ENCODE peak calls at places on chromosomes 16 and 17, in five cellular contexts. K is A549, J is H1, L is K562, O is HepG2. T is an unnamed sample.

GRCh38 chr16:10685709-10686108 is 9.0 kb downstream of the TEKT5 start:
- DNase-seq in K (no peak), J (no peak), L (no peak), O (no peak), T (no peak)

GRCh38 chr17:35700157-35700556 is 31.3 kb upstream of the RASL10B start:
- DNase-seq in K (no peak), J (no peak), L (no peak), O (no peak), T (no peak)

GRCh38 chr16:53055603-53056527 is 1.1 kb downstream of the CHD9 start:
- DNase-seq in K (peak), J (no peak), L (peak), O (peak), T (no peak)

GRCh38 chr16:88705076-88705684 is 1.0 kb downstream of the RNF166 start:
- DNase-seq in K (no peak), J (no peak), L (no peak), O (no peak), T (no peak)

GRCh38 chr16:54928016-54928356 is 2.7 kb upstream of the IRX5 start:
- DNase-seq in K (no peak), J (no peak), L (no peak), O (no peak), T (no peak)

GRCh38 chr17:17051791-17052461 is 9.7 kb downstream of the MPRIP start:
- DNase-seq in K (no peak), J (no peak), L (no peak), O (peak), T (no peak)

GRCh38 chr17:66281671-66282369 is 20.6 kb upstream of the PRKCA start:
- DNase-seq in K (no peak), J (no peak), L (no peak), O (no peak), T (no peak)

GRCh38 chr17:41894791-41895331 is 23.9 kb downstream of the ACLY start:
- DNase-seq in K (no peak), J (no peak), L (no peak), O (no peak), T (no peak)

GRCh38 chr16:24070851-24071250 is 185.3 kb upstream of the CACNG3 start:
- DNase-seq in K (peak), J (peak), L (peak), O (peak), T (peak)

GRCh38 chr17:81537856-81538555 is 9.8 kb downstream of the FSCN2 start:
- DNase-seq in K (no peak), J (no peak), L (no peak), O (no peak), T (no peak)

GRCh38 chr16:87832137-87832527 is 37.2 kb downstream of the SLC7A5 start:
- DNase-seq in K (no peak), J (no peak), L (no peak), O (no peak), T (no peak)

DNA sequence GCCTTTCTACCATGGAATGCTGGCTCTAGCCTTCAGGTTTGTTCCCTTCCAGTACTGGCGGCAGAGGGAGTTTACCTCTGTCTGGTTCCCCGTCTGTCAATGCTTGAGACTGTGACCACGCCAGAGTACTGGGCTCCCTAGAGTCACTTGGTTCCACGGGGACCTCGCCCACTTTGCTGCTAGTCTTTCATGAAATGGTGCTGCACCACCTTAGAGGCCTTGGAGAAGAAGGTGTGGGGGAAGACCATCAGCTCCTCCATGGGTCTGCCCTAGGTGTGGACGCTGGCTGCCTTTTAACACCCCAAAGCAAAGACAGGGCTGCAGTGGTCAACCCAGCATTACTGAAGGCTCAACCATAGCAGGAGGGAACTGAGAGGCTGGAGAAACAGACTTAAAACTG is 55.3 kb upstream of the KSR1 start:
- DNase-seq in K (no peak), J (no peak), L (no peak), O (no peak), T (no peak)
- TF ChIP-seq EP300 in K (no peak), J (no peak), L (no peak), O (no peak), T (no peak)

GRCh38 chr17:31559647-31560501 is 168.4 kb downstream of the RAB11FIP4 start:
- DNase-seq in K (no peak), J (no peak), L (no peak), O (no peak), T (no peak)
- TF ChIP-seq KDM1A in K (no peak), J (no peak), L (no peak), O (no peak), T (no peak)

GRCh38 chr17:79104898-79105600 is 30.4 kb downstream of the ENGASE start:
- DNase-seq in K (no peak), J (no peak), L (no peak), O (no peak), T (no peak)

GRCh38 chr17:79107499-79108231 is 33.0 kb downstream of the ENGASE start:
- DNase-seq in K (no peak), J (no peak), L (no peak), O (no peak), T (no peak)

GRCh38 chr17:79106958-79107357 is 32.3 kb downstream of the ENGASE start:
- DNase-seq in K (no peak), J (no peak), L (no peak), O (no peak), T (no peak)

GRCh38 chr17:79108232-79108850 is 33.7 kb downstream of the ENGASE start:
- DNase-seq in K (no peak), J (no peak), L (no peak), O (no peak), T (no peak)

GRCh38 chr17:79105937-79106336 is 31.3 kb downstream of the ENGASE start:
- DNase-seq in K (no peak), J (no peak), L (no peak), O (no peak), T (no peak)
- TF ChIP-seq EP300 in K (no peak), J (no peak), L (no peak), O (no peak), T (no peak)

DNA sequence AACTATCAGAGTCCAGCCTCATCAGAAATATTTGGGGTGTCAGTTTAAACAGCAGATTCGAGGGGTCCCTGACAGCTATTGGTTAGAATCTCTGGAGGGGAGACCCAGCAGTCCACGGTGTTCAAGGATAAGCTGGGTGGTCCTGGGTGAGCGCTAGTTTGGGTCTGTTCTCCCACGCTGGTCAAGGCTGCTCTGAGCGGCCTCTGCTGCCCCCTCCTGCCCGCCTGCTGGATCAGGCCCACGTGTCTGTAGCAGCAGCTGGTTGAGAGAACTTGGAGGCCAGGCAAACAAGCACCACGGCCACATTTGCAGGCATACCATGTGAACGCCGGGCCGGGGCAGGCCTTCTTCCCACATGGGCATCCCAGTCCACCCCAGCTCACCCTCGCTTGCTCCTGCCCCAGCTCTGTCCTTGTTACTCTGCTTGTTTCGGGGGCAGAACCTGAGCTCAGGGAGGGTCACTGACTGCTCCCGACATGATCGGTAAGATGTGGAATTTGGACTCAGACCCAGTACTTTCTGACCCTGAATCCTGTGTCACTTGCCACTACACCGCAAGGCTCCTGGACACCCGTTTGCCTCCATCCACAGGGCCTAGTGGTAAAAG is 7.4 kb downstream of the FOXF1 start:
- DNase-seq in K (peak), J (no peak), L (peak), O (peak), T (no peak)
- TF ChIP-seq KDM1A in K (no peak), J (no peak), L (no peak), O (no peak), T (no peak)

DNA sequence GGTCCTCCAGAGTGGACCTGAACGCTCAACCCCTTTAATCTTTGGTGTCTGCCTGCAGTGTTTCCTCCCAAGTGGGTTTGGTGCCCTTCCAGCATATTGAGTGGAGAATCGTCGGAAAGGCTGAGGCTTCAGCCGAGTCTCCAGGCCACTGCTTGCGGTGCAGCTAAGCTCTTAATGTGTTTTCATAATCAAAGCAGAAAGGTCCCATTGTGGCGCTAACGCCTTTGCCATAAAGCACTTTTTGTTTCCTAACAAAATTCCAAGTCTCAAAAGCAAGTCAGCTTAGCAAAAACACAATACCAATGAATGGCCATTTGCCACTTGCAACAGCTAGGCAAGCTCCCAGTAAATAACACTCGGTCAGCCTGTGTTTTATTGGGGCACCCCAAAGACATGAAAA is 57.6 kb downstream of the KSR1 start:
- DNase-seq in K (no peak), J (no peak), L (no peak), O (no peak), T (no peak)
- TF ChIP-seq EP300 in K (no peak), J (no peak), L (no peak), O (no peak), T (no peak)

GRCh38 chr16:46911038-46911437 is 26.9 kb downstream of the GPT2 start:
- DNase-seq in K (no peak), J (no peak), L (no peak), O (no peak), T (peak)
- TF ChIP-seq KDM1A in K (no peak), J (no peak), L (no peak), O (no peak), T (no peak)